ENCODE peak calls at places on chromosomes 4 and X, in eight cellular contexts. One of them, this sample, is unnamed.

GRCh38 chr4:41106694-41107419 is 107.5 kb downstream of the APBB2 start:
- DNase-seq in CD4-positive, alpha-beta T cell: no peak
- DNase-seq in effector memory CD4-positive, alpha-beta T cell: no peak
- DNase-seq in MM.1S: no peak
- DNase-seq in suprapubic skin: no peak
- DNase-seq in PC-3: no peak
- DNase-seq in A549: no peak
- DNase-seq in body of pancreas: no peak
- DNase-seq in this sample: no peak

GRCh38 chr4:27006646-27007045 is 146.0 kb downstream of the STIM2 start:
- DNase-seq in CD4-positive, alpha-beta T cell: no peak
- DNase-seq in effector memory CD4-positive, alpha-beta T cell: no peak
- DNase-seq in MM.1S: no peak
- DNase-seq in suprapubic skin: no peak
- DNase-seq in PC-3: no peak
- DNase-seq in A549: no peak
- DNase-seq in body of pancreas: no peak
- DNase-seq in this sample: no peak

GRCh38 chr4:1364748-1365147 is 17.7 kb downstream of the UVSSA start:
- DNase-seq in CD4-positive, alpha-beta T cell: no peak
- DNase-seq in effector memory CD4-positive, alpha-beta T cell: no peak
- DNase-seq in MM.1S: no peak
- DNase-seq in suprapubic skin: no peak
- DNase-seq in PC-3: no peak
- DNase-seq in A549: no peak
- DNase-seq in body of pancreas: no peak
- DNase-seq in this sample: no peak

GRCh38 chr4:84632092-84632491 is 49.2 kb downstream of the CDS1 start:
- DNase-seq in CD4-positive, alpha-beta T cell: no peak
- DNase-seq in effector memory CD4-positive, alpha-beta T cell: no peak
- DNase-seq in MM.1S: no peak
- DNase-seq in suprapubic skin: no peak
- DNase-seq in PC-3: peak; percentile 79
- DNase-seq in A549: no peak
- DNase-seq in body of pancreas: no peak
- DNase-seq in this sample: no peak

GRCh38 chrX:68571292-68572256 is 72.7 kb downstream of the YIPF6 start:
- DNase-seq in CD4-positive, alpha-beta T cell: no peak
- DNase-seq in effector memory CD4-positive, alpha-beta T cell: no peak
- DNase-seq in MM.1S: no peak
- DNase-seq in suprapubic skin: no peak
- DNase-seq in PC-3: peak; percentile 86
- DNase-seq in A549: peak; percentile 31
- DNase-seq in body of pancreas: no peak
- DNase-seq in this sample: no peak

GRCh38 chr4:74632634-74633033 is 161.7 kb downstream of the BTC start:
- DNase-seq in CD4-positive, alpha-beta T cell: peak; percentile 14
- DNase-seq in effector memory CD4-positive, alpha-beta T cell: no peak
- DNase-seq in MM.1S: no peak
- DNase-seq in suprapubic skin: no peak
- DNase-seq in PC-3: peak; percentile 93
- DNase-seq in A549: no peak
- DNase-seq in body of pancreas: no peak
- DNase-seq in this sample: peak; percentile 64

GRCh38 chr4:80322716-80323115 is 12.8 kb upstream of the CFAP299 start:
- DNase-seq in CD4-positive, alpha-beta T cell: no peak
- DNase-seq in effector memory CD4-positive, alpha-beta T cell: no peak
- DNase-seq in MM.1S: peak; percentile 29
- DNase-seq in suprapubic skin: no peak
- DNase-seq in PC-3: peak; percentile 68
- DNase-seq in A549: no peak
- DNase-seq in body of pancreas: no peak
- DNase-seq in this sample: no peak

GRCh38 chr4:119099227-119099910 is 36.3 kb upstream of the MYOZ2 start:
- DNase-seq in CD4-positive, alpha-beta T cell: no peak
- DNase-seq in effector memory CD4-positive, alpha-beta T cell: no peak
- DNase-seq in MM.1S: no peak
- DNase-seq in suprapubic skin: no peak
- DNase-seq in PC-3: peak; percentile 32
- DNase-seq in A549: no peak
- DNase-seq in body of pancreas: no peak
- DNase-seq in this sample: no peak

GRCh38 chr4:76194325-76194724 is 19.3 kb downstream of the SCARB2 start:
- DNase-seq in CD4-positive, alpha-beta T cell: no peak
- DNase-seq in effector memory CD4-positive, alpha-beta T cell: no peak
- DNase-seq in MM.1S: no peak
- DNase-seq in suprapubic skin: no peak
- DNase-seq in PC-3: peak; percentile 85
- DNase-seq in A549: peak; percentile 26
- DNase-seq in body of pancreas: no peak
- DNase-seq in this sample: peak; percentile 43

GRCh38 chr4:186204103-186204559 is 12.8 kb downstream of the CYP4V2 start:
- DNase-seq in CD4-positive, alpha-beta T cell: peak; percentile 10
- DNase-seq in effector memory CD4-positive, alpha-beta T cell: peak; percentile 65
- DNase-seq in MM.1S: peak; percentile 74
- DNase-seq in suprapubic skin: no peak
- DNase-seq in PC-3: no peak
- DNase-seq in A549: no peak
- DNase-seq in body of pancreas: no peak
- DNase-seq in this sample: no peak

GRCh38 chr4:146105464-146105863 is 70.1 kb upstream of the LSM6 start:
- DNase-seq in CD4-positive, alpha-beta T cell: no peak
- DNase-seq in effector memory CD4-positive, alpha-beta T cell: no peak
- DNase-seq in MM.1S: no peak
- DNase-seq in suprapubic skin: no peak
- DNase-seq in PC-3: no peak
- DNase-seq in A549: no peak
- DNase-seq in body of pancreas: no peak
- DNase-seq in this sample: no peak

GRCh38 chr4:156941940-156942548 is 29.6 kb downstream of the PDGFC start:
- DNase-seq in CD4-positive, alpha-beta T cell: no peak
- DNase-seq in effector memory CD4-positive, alpha-beta T cell: no peak
- DNase-seq in MM.1S: no peak
- DNase-seq in suprapubic skin: no peak
- DNase-seq in PC-3: peak; percentile 90
- DNase-seq in A549: peak; percentile 11
- DNase-seq in body of pancreas: peak; percentile 53
- DNase-seq in this sample: peak; percentile 69

GRCh38 chr4:40550900-40551546 is 78.6 kb downstream of the RBM47 start:
- DNase-seq in CD4-positive, alpha-beta T cell: no peak
- DNase-seq in effector memory CD4-positive, alpha-beta T cell: no peak
- DNase-seq in MM.1S: peak; percentile 89
- DNase-seq in suprapubic skin: no peak
- DNase-seq in PC-3: peak; percentile 53
- DNase-seq in A549: peak; percentile 25
- DNase-seq in body of pancreas: peak; percentile 53
- DNase-seq in this sample: no peak

GRCh38 chr4:144449623-144450022 is 196.3 kb upstream of the HHIP start:
- DNase-seq in CD4-positive, alpha-beta T cell: no peak
- DNase-seq in effector memory CD4-positive, alpha-beta T cell: no peak
- DNase-seq in MM.1S: no peak
- DNase-seq in suprapubic skin: peak; percentile 80
- DNase-seq in PC-3: peak; percentile 29
- DNase-seq in A549: no peak
- DNase-seq in body of pancreas: no peak
- DNase-seq in this sample: no peak

GRCh38 chr4:103402198-103402597 is 204.1 kb upstream of the CENPE start:
- DNase-seq in CD4-positive, alpha-beta T cell: no peak
- DNase-seq in effector memory CD4-positive, alpha-beta T cell: no peak
- DNase-seq in MM.1S: no peak
- DNase-seq in suprapubic skin: no peak
- DNase-seq in PC-3: no peak
- DNase-seq in A549: no peak
- DNase-seq in body of pancreas: no peak
- DNase-seq in this sample: no peak

GRCh38 chr4:2833671-2834000 is 10.0 kb upstream of the ADD1 start:
- DNase-seq in CD4-positive, alpha-beta T cell: no peak
- DNase-seq in effector memory CD4-positive, alpha-beta T cell: no peak
- DNase-seq in MM.1S: no peak
- DNase-seq in suprapubic skin: no peak
- DNase-seq in PC-3: no peak
- DNase-seq in A549: no peak
- DNase-seq in body of pancreas: no peak
- DNase-seq in this sample: peak; percentile 29

GRCh38 chr4:1842993-1843448 is 12.9 kb downstream of the LETM1 start:
- DNase-seq in CD4-positive, alpha-beta T cell: no peak
- DNase-seq in effector memory CD4-positive, alpha-beta T cell: no peak
- DNase-seq in MM.1S: no peak
- DNase-seq in suprapubic skin: no peak
- DNase-seq in PC-3: peak; percentile 47
- DNase-seq in A549: no peak
- DNase-seq in body of pancreas: no peak
- DNase-seq in this sample: no peak

GRCh38 chrX:66680451-66680850 is 41.6 kb upstream of the EDA2R start:
- DNase-seq in CD4-positive, alpha-beta T cell: no peak
- DNase-seq in effector memory CD4-positive, alpha-beta T cell: no peak
- DNase-seq in MM.1S: no peak
- DNase-seq in suprapubic skin: no peak
- DNase-seq in PC-3: no peak
- DNase-seq in A549: no peak
- DNase-seq in body of pancreas: no peak
- DNase-seq in this sample: no peak

GRCh38 chr4:181646864-181647263 is 596.3 kb upstream of the TENM3 start:
- DNase-seq in CD4-positive, alpha-beta T cell: no peak
- DNase-seq in effector memory CD4-positive, alpha-beta T cell: no peak
- DNase-seq in MM.1S: no peak
- DNase-seq in suprapubic skin: no peak
- DNase-seq in PC-3: no peak
- DNase-seq in A549: no peak
- DNase-seq in body of pancreas: no peak
- DNase-seq in this sample: no peak

GRCh38 chr4:147984065-147984777 is 252.3 kb downstream of the ARHGAP10 start:
- DNase-seq in CD4-positive, alpha-beta T cell: no peak
- DNase-seq in effector memory CD4-positive, alpha-beta T cell: peak; percentile 2
- DNase-seq in MM.1S: peak; percentile 14
- DNase-seq in suprapubic skin: no peak
- DNase-seq in PC-3: peak; percentile 60
- DNase-seq in A549: peak; percentile 25
- DNase-seq in body of pancreas: no peak
- DNase-seq in this sample: no peak

DNA sequence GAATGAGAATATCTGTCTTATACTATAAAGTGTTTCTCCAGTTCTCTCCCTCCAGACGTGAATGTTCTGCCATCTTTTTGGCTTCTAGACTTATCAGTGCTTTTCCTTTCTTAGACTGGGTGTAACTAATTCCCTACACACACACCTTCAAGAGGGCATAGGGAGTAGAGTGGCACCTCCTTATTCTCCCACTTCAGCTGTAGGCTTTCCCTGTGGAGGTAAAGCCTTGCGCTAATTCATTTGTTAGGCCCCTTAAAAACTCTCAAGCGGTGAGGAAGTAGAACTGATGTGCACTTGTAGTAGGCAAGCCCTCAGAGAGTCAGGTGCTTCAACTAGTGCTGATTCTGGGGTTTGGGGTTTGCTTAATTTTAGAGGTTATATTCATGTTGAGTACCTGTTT is 10.0 kb downstream of the KLHL2 start:
- DNase-seq in CD4-positive, alpha-beta T cell: no peak
- DNase-seq in effector memory CD4-positive, alpha-beta T cell: no peak
- DNase-seq in MM.1S: no peak
- DNase-seq in suprapubic skin: no peak
- DNase-seq in PC-3: no peak
- DNase-seq in A549: no peak
- DNase-seq in body of pancreas: no peak
- DNase-seq in this sample: no peak
- H3K27ac ChIP-seq in CD4-positive, alpha-beta T cell: no peak overlapping the region
- H3K27ac ChIP-seq in effector memory CD4-positive, alpha-beta T cell: no peak overlapping the region
- H3K27ac ChIP-seq in MM.1S: no peak overlapping the region
- H3K27ac ChIP-seq in suprapubic skin: no peak overlapping the region
- H3K27ac ChIP-seq in PC-3: no peak overlapping the region
- H3K27ac ChIP-seq in A549: no peak overlapping the region
- H3K27ac ChIP-seq in body of pancreas: no peak overlapping the region
- H3K27ac ChIP-seq in this sample: peak overlapping the region; percentile 44

GRCh38 chr4:188091-188490 is 63.8 kb downstream of the ZNF718 start:
- DNase-seq in CD4-positive, alpha-beta T cell: no peak
- DNase-seq in effector memory CD4-positive, alpha-beta T cell: no peak
- DNase-seq in MM.1S: no peak
- DNase-seq in suprapubic skin: no peak
- DNase-seq in PC-3: no peak
- DNase-seq in A549: no peak
- DNase-seq in body of pancreas: no peak
- DNase-seq in this sample: no peak
- H3K9me3 ChIP-seq in CD4-positive, alpha-beta T cell: peaks cover 79% of the 10 kb centered on the region
- H3K9me3 ChIP-seq in effector memory CD4-positive, alpha-beta T cell: peaks cover 48% of the 10 kb centered on the region
- H3K9me3 ChIP-seq in MM.1S: no peaks in the 10 kb centered on the region
- H3K9me3 ChIP-seq in suprapubic skin: peaks cover 58% of the 10 kb centered on the region
- H3K9me3 ChIP-seq in PC-3: peaks cover 9% of the 10 kb centered on the region
- H3K9me3 ChIP-seq in A549: no peaks in the 10 kb centered on the region
- H3K9me3 ChIP-seq in body of pancreas: no peaks in the 10 kb centered on the region
- H3K9me3 ChIP-seq in this sample: peaks cover 10% of the 10 kb centered on the region

DNA sequence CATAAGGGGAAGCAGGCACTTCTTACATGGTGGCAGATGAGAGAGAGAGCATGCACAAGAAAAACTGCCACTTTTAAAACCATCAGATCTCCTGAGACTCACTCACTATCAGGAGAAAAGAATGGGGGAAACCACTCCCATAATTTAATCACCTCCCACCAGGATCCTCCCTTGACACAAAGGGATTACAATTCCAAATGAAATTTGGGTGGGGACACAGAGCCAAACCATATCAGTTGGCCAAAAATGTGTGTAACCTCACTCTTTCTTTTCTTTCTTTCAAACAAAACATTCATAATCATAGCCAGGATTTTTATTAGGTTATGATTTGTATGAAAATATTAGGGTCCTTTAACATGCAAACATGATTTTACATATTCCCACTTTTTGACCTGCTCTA is 222.1 kb downstream of the PCDH18 start:
- DNase-seq in CD4-positive, alpha-beta T cell: no peak
- DNase-seq in effector memory CD4-positive, alpha-beta T cell: no peak
- DNase-seq in MM.1S: no peak
- DNase-seq in suprapubic skin: no peak
- DNase-seq in PC-3: no peak
- DNase-seq in A549: no peak
- DNase-seq in body of pancreas: no peak
- DNase-seq in this sample: no peak
- H3K27ac ChIP-seq in CD4-positive, alpha-beta T cell: no peak overlapping the region
- H3K27ac ChIP-seq in effector memory CD4-positive, alpha-beta T cell: no peak overlapping the region
- H3K27ac ChIP-seq in MM.1S: no peak overlapping the region
- H3K27ac ChIP-seq in suprapubic skin: peak overlapping the region; percentile 27
- H3K27ac ChIP-seq in PC-3: peak overlapping the region; percentile 24
- H3K27ac ChIP-seq in A549: no peak overlapping the region
- H3K27ac ChIP-seq in body of pancreas: no peak overlapping the region
- H3K27ac ChIP-seq in this sample: no peak overlapping the region

DNA sequence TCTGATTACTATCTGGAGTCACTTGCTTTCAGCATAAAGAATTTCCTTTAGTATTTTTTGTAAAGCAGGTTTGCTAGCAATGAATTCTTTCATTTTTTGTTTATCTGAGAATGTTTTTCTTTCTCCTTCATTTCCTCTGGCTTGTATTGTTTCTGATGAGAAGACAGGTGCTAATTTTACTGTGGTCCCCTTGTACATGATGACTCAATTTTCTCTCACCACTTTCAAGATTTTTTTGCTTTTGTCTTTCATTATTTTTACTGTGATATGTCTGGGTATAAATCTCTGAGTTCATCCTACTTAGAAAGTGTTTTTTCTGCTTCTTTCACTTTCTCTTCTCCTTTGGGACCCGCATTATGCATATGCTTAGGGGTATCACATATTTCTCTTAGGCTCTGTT is 62.6 kb downstream of the PKD2 start:
- DNase-seq in CD4-positive, alpha-beta T cell: no peak
- DNase-seq in effector memory CD4-positive, alpha-beta T cell: no peak
- DNase-seq in MM.1S: no peak
- DNase-seq in suprapubic skin: no peak
- DNase-seq in PC-3: no peak
- DNase-seq in A549: no peak
- DNase-seq in body of pancreas: no peak
- DNase-seq in this sample: no peak
- H3K9me3 ChIP-seq in CD4-positive, alpha-beta T cell: peaks cover 12% of the 10 kb centered on the region
- H3K9me3 ChIP-seq in effector memory CD4-positive, alpha-beta T cell: no peaks in the 10 kb centered on the region
- H3K9me3 ChIP-seq in MM.1S: no peaks in the 10 kb centered on the region
- H3K9me3 ChIP-seq in suprapubic skin: peaks cover 4% of the 10 kb centered on the region
- H3K9me3 ChIP-seq in PC-3: no peaks in the 10 kb centered on the region
- H3K9me3 ChIP-seq in A549: peaks cover 12% of the 10 kb centered on the region
- H3K9me3 ChIP-seq in body of pancreas: no peaks in the 10 kb centered on the region
- H3K9me3 ChIP-seq in this sample: no peaks in the 10 kb centered on the region

This sample was measured in left lung.